ENCODE peak calls at places on chromosomes 5 and 9, in eight cellular contexts. K is psoas muscle; T is sigmoid colon; C is CD4-positive, alpha-beta memory T cell; G is GM23248; J is breast epithelium; M is suprapubic skin; X is colonic mucosa. Y is an unnamed sample.
A peak's percentile ranks its signal among the peaks of the same experiment; 100 is the strongest.

GRCh38 chr5:151037561-151038291 is 17.3 kb downstream of the GPX3 start:
- DNase-seq in K (peak; percentile 50), T (peak; percentile 81), C (no peak), G (peak; percentile 82), J (no peak), M (no peak), X (no peak), Y (no peak)

GRCh38 chr5:33850100-33850594 is 41.6 kb downstream of the ADAMTS12 start:
- DNase-seq in K (no peak), T (no peak), C (peak; percentile 21), G (peak; percentile 64), J (no peak), M (no peak), X (no peak), Y (no peak)

GRCh38 chr9:82021198-82021597 is 32.6 kb downstream of the SPATA31D1 start:
- DNase-seq in K (peak; percentile 33), T (peak; percentile 82), C (no peak), G (peak; percentile 98), J (peak; percentile 60), M (peak; percentile 61), X (no peak), Y (no peak)

GRCh38 chr9:115006660-115007059 is 76.3 kb upstream of the TNFSF8 start:
- DNase-seq in K (no peak), T (no peak), C (no peak), G (peak; percentile 99), J (no peak), M (no peak), X (no peak), Y (no peak)

GRCh38 chr9:71490810-71491209 is 277.5 kb downstream of the CEMIP2 start:
- DNase-seq in K (no peak), T (no peak), C (no peak), G (peak; percentile 10), J (no peak), M (no peak), X (no peak), Y (no peak)

GRCh38 chr5:101878190-101878589 is 417.9 kb downstream of the SLCO4C1 start:
- DNase-seq in K (no peak), T (no peak), C (no peak), G (no peak), J (no peak), M (no peak), X (no peak), Y (no peak)

GRCh38 chr9:30524311-30524710 is 1860.1 kb upstream of the ACO1 start:
- DNase-seq in K (no peak), T (no peak), C (no peak), G (no peak), J (no peak), M (no peak), X (no peak), Y (no peak)

GRCh38 chr5:91288117-91288516 is 95.0 kb downstream of the ARRDC3 start:
- DNase-seq in K (no peak), T (no peak), C (no peak), G (peak; percentile 39), J (no peak), M (no peak), X (no peak), Y (no peak)

GRCh38 chr9:83473488-83473971 is 64.7 kb downstream of the FRMD3 start:
- DNase-seq in K (no peak), T (no peak), C (no peak), G (no peak), J (no peak), M (no peak), X (peak; percentile 44), Y (peak; percentile 86)

GRCh38 chr5:97134634-97135033 is 7.8 kb downstream of the LIX1 start:
- DNase-seq in K (no peak), T (no peak), C (no peak), G (no peak), J (no peak), M (no peak), X (no peak), Y (no peak)

GRCh38 chr5:150778517-150779396 is at the start of gene SMIM3:
- DNase-seq in K (peak; percentile 85), T (peak; percentile 94), C (peak; percentile 61), G (peak; percentile 86), J (peak; percentile 69), M (peak; percentile 86), X (peak; percentile 84), Y (peak; percentile 70)

GRCh38 chr5:128537306-128537998 is 593 bp downstream of the FBN2 start:
- DNase-seq in K (peak; percentile 31), T (no peak), C (no peak), G (peak; percentile 79), J (no peak), M (no peak), X (no peak), Y (no peak)

GRCh38 chr5:172561151-172561550 is 79.9 kb upstream of the NEURL1B start:
- DNase-seq in K (no peak), T (no peak), C (no peak), G (peak; percentile 35), J (no peak), M (no peak), X (no peak), Y (no peak)

GRCh38 chr5:91136271-91136670 is 246.8 kb downstream of the ARRDC3 start:
- DNase-seq in K (no peak), T (no peak), C (no peak), G (no peak), J (no peak), M (no peak), X (no peak), Y (no peak)

GRCh38 chr5:174328626-174329299 is 283.3 kb downstream of the NSG2 start:
- DNase-seq in K (no peak), T (no peak), C (no peak), G (no peak), J (no peak), M (no peak), X (no peak), Y (no peak)

GRCh38 chr9:70472268-70473249 is 58.1 kb upstream of the KLF9 start:
- DNase-seq in K (no peak), T (no peak), C (no peak), G (no peak), J (no peak), M (no peak), X (no peak), Y (no peak)

GRCh38 chr9:70474413-70474812 is 60.0 kb upstream of the KLF9 start:
- DNase-seq in K (no peak), T (no peak), C (no peak), G (no peak), J (no peak), M (no peak), X (no peak), Y (no peak)

GRCh38 chr9:70466976-70467551 is 52.6 kb upstream of the KLF9 start:
- DNase-seq in K (no peak), T (no peak), C (no peak), G (peak; percentile 96), J (no peak), M (no peak), X (no peak), Y (no peak)

GRCh38 chr9:70465904-70466303 is 51.4 kb upstream of the KLF9 start:
- DNase-seq in K (peak; percentile 35), T (no peak), C (no peak), G (no peak), J (no peak), M (no peak), X (no peak), Y (no peak)

DNA sequence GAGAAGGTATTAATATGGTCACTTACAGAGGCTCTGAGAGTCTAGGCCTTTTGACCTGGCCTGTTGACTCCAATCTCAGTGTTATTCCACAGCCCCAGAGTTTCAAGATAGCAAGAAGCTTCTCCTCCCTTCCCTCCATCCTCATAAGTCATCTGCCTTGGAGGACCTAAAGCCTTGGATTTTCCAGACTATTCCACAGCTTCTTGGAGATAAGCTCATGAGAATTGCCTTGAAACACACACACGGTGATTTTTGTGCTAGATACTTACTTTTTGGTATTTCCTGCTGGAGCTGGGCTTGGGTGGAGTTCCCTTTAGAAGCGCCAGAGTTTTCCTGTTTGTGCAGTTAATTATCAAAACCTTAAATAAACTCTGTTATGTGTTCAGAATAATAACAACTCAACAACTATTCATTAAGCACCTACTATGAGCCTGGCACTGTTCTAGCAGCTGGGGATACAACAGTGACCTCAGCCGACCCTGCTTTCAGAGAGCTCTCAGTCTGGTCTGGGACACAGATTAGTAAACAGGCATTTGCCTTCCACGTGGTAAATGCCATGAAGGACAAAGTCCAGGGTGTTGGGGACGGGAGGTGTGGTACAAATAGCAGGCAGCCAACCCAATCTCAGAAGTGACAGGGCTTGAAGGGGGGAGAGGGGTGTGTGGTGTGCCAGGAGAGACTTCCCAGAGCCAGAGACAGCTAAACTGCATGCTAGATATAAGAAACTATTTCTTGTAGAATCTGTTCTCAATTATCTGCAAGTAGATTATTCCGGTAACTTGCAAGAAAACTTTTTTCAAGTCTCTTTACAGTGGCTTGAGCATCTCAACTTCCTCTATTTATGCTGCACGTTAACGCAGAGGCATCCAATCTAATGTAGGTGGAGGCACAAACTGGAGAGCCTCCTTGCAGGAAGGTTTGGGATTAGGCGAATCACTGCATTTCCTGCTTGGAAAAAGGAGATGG is 55.9 kb upstream of the KLF9 start:
- DNase-seq in K (no peak), T (no peak), C (no peak), G (peak; percentile 41), J (no peak), M (no peak), X (peak; percentile 89), Y (peak; percentile 98)
- H3K36me3 ChIP-seq in K (no peaks in the 10 kb centered on the region), T (no peaks in the 10 kb centered on the region), C (no peaks in the 10 kb centered on the region), G (no peaks in the 10 kb centered on the region), J (no peaks in the 10 kb centered on the region), M (no peaks in the 10 kb centered on the region), X (no peaks in the 10 kb centered on the region), Y (no peaks in the 10 kb centered on the region)

GRCh38 chr9:90841615-90842014 is 40.0 kb downstream of the SYK start:
- DNase-seq in K (no peak), T (no peak), C (no peak), G (no peak), J (no peak), M (no peak), X (no peak), Y (no peak)
- H3K36me3 ChIP-seq in K (no peaks in the 10 kb centered on the region), T (no peaks in the 10 kb centered on the region), C (no peaks in the 10 kb centered on the region), G (no peaks in the 10 kb centered on the region), J (no peaks in the 10 kb centered on the region), M (peaks cover 17% of the 10 kb centered on the region), X (no peaks in the 10 kb centered on the region), Y (no peaks in the 10 kb centered on the region)

DNA sequence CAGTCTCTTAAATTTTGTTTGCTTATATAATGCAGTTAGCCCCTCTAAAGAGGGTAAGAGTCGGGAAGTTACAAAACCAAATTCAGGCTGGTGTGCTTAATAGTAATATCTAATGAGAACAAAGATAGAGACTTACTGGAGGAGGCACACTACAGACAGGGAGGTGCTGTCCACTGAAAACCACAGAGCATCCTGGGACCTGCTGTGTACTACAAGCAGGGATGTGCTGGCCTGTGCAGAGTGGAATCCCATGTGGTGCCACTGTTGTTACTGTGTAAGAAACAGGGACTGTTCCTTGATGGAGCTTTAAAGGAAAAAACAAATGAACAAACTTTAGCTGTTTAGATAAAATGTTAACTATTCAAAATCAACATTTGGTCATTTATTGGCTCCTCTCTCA is 42.4 kb downstream of the RNF38 start:
- DNase-seq in K (no peak), T (no peak), C (no peak), G (no peak), J (no peak), M (no peak), X (no peak), Y (no peak)
- H3K36me3 ChIP-seq in K (no peaks in the 10 kb centered on the region), T (peaks cover 47% of the 10 kb centered on the region), C (peaks cover 21% of the 10 kb centered on the region), G (peaks cover 40% of the 10 kb centered on the region), J (no peaks in the 10 kb centered on the region), M (peaks cover 53% of the 10 kb centered on the region), X (peaks cover 3% of the 10 kb centered on the region), Y (no peaks in the 10 kb centered on the region)

GRCh38 chr9:131631254-131631653 is 85.9 kb downstream of the PRRT1B start:
- DNase-seq in K (no peak), T (no peak), C (no peak), G (no peak), J (no peak), M (no peak), X (no peak), Y (no peak)
- H3K36me3 ChIP-seq in K (peaks cover 2% of the 10 kb centered on the region), T (peaks cover 12% of the 10 kb centered on the region), C (peaks cover 40% of the 10 kb centered on the region), G (no peaks in the 10 kb centered on the region), J (no peaks in the 10 kb centered on the region), M (peaks cover 28% of the 10 kb centered on the region), X (no peaks in the 10 kb centered on the region), Y (peaks cover 3% of the 10 kb centered on the region)